ENCODE peak calls at places on chromosomes 5 and 9, in ten cellular contexts. One of them, this sample, is unnamed.

GRCh38 chr9:37914701-37915358 is 10.9 kb upstream of the SLC25A51 start:
- DNase-seq in HuH-7: no peak
- DNase-seq in epithelial cell of esophagus: no peak
- DNase-seq in T-cell: no peak
- DNase-seq in ACHN: no peak
- DNase-seq in adrenal gland: no peak
- DNase-seq in iPS-NIHi11: no peak
- DNase-seq in mucosa of gallbladder: no peak
- DNase-seq in ELR: no peak
- DNase-seq in mucosa of descending colon: no peak
- DNase-seq in this sample: no peak

GRCh38 chr5:59193616-59194319 is 610.9 kb downstream of the RAB3C start:
- DNase-seq in HuH-7: no peak
- DNase-seq in epithelial cell of esophagus: peak
- DNase-seq in T-cell: no peak
- DNase-seq in ACHN: peak
- DNase-seq in adrenal gland: no peak
- DNase-seq in iPS-NIHi11: no peak
- DNase-seq in mucosa of gallbladder: no peak
- DNase-seq in ELR: peak
- DNase-seq in mucosa of descending colon: no peak
- DNase-seq in this sample: peak

GRCh38 chr9:1231998-1232919 is 182.1 kb downstream of the DMRT2 start:
- DNase-seq in HuH-7: peak
- DNase-seq in epithelial cell of esophagus: peak
- DNase-seq in T-cell: no peak
- DNase-seq in ACHN: peak
- DNase-seq in adrenal gland: peak
- DNase-seq in iPS-NIHi11: no peak
- DNase-seq in mucosa of gallbladder: peak
- DNase-seq in ELR: peak
- DNase-seq in mucosa of descending colon: peak
- DNase-seq in this sample: no peak

GRCh38 chr9:134627417-134628353 is 13.9 kb upstream of the COL5A1 start:
- DNase-seq in HuH-7: no peak
- DNase-seq in epithelial cell of esophagus: no peak
- DNase-seq in T-cell: no peak
- DNase-seq in ACHN: no peak
- DNase-seq in adrenal gland: peak
- DNase-seq in iPS-NIHi11: no peak
- DNase-seq in mucosa of gallbladder: no peak
- DNase-seq in ELR: no peak
- DNase-seq in mucosa of descending colon: no peak
- DNase-seq in this sample: no peak

GRCh38 chr5:64003966-64004365 is 41.7 kb upstream of the HTR1A start:
- DNase-seq in HuH-7: no peak
- DNase-seq in epithelial cell of esophagus: no peak
- DNase-seq in T-cell: no peak
- DNase-seq in ACHN: no peak
- DNase-seq in adrenal gland: no peak
- DNase-seq in iPS-NIHi11: no peak
- DNase-seq in mucosa of gallbladder: no peak
- DNase-seq in ELR: no peak
- DNase-seq in mucosa of descending colon: no peak
- DNase-seq in this sample: no peak

GRCh38 chr5:67206381-67207328 is 10.1 kb upstream of the CD180 start:
- DNase-seq in HuH-7: peak
- DNase-seq in epithelial cell of esophagus: peak
- DNase-seq in T-cell: peak
- DNase-seq in ACHN: no peak
- DNase-seq in adrenal gland: no peak
- DNase-seq in iPS-NIHi11: no peak
- DNase-seq in mucosa of gallbladder: peak
- DNase-seq in ELR: peak
- DNase-seq in mucosa of descending colon: peak
- DNase-seq in this sample: peak

GRCh38 chr5:154815684-154816247 is 34.6 kb downstream of the FAXDC2 start:
- DNase-seq in HuH-7: no peak
- DNase-seq in epithelial cell of esophagus: no peak
- DNase-seq in T-cell: no peak
- DNase-seq in ACHN: no peak
- DNase-seq in adrenal gland: no peak
- DNase-seq in iPS-NIHi11: no peak
- DNase-seq in mucosa of gallbladder: no peak
- DNase-seq in ELR: no peak
- DNase-seq in mucosa of descending colon: no peak
- DNase-seq in this sample: no peak

GRCh38 chr5:95973793-95974325 is 12.2 kb upstream of the ELL2 start:
- DNase-seq in HuH-7: no peak
- DNase-seq in epithelial cell of esophagus: peak
- DNase-seq in T-cell: peak
- DNase-seq in ACHN: no peak
- DNase-seq in adrenal gland: no peak
- DNase-seq in iPS-NIHi11: no peak
- DNase-seq in mucosa of gallbladder: no peak
- DNase-seq in ELR: peak
- DNase-seq in mucosa of descending colon: no peak
- DNase-seq in this sample: no peak

GRCh38 chr5:126383755-126384154 is 39.5 kb upstream of the GRAMD2B start:
- DNase-seq in HuH-7: no peak
- DNase-seq in epithelial cell of esophagus: no peak
- DNase-seq in T-cell: no peak
- DNase-seq in ACHN: no peak
- DNase-seq in adrenal gland: no peak
- DNase-seq in iPS-NIHi11: no peak
- DNase-seq in mucosa of gallbladder: no peak
- DNase-seq in ELR: no peak
- DNase-seq in mucosa of descending colon: no peak
- DNase-seq in this sample: no peak

GRCh38 chr5:172492991-172493390 is 38.7 kb upstream of the SH3PXD2B start:
- DNase-seq in HuH-7: no peak
- DNase-seq in epithelial cell of esophagus: no peak
- DNase-seq in T-cell: no peak
- DNase-seq in ACHN: no peak
- DNase-seq in adrenal gland: no peak
- DNase-seq in iPS-NIHi11: no peak
- DNase-seq in mucosa of gallbladder: peak
- DNase-seq in ELR: no peak
- DNase-seq in mucosa of descending colon: no peak
- DNase-seq in this sample: no peak

GRCh38 chr5:10555134-10555733 is 8.6 kb upstream of the ANKRD33B start:
- DNase-seq in HuH-7: no peak
- DNase-seq in epithelial cell of esophagus: peak
- DNase-seq in T-cell: no peak
- DNase-seq in ACHN: peak
- DNase-seq in adrenal gland: no peak
- DNase-seq in iPS-NIHi11: no peak
- DNase-seq in mucosa of gallbladder: no peak
- DNase-seq in ELR: peak
- DNase-seq in mucosa of descending colon: no peak
- DNase-seq in this sample: peak

GRCh38 chr5:42950466-42951168 is 89.5 kb downstream of the ANXA2R start:
- DNase-seq in HuH-7: peak
- DNase-seq in epithelial cell of esophagus: peak
- DNase-seq in T-cell: peak
- DNase-seq in ACHN: peak
- DNase-seq in adrenal gland: peak
- DNase-seq in iPS-NIHi11: peak
- DNase-seq in mucosa of gallbladder: peak
- DNase-seq in ELR: peak
- DNase-seq in mucosa of descending colon: peak
- DNase-seq in this sample: no peak

GRCh38 chr5:61850696-61851095 is 455.3 kb upstream of the KIF2A start:
- DNase-seq in HuH-7: no peak
- DNase-seq in epithelial cell of esophagus: no peak
- DNase-seq in T-cell: no peak
- DNase-seq in ACHN: no peak
- DNase-seq in adrenal gland: no peak
- DNase-seq in iPS-NIHi11: no peak
- DNase-seq in mucosa of gallbladder: no peak
- DNase-seq in ELR: no peak
- DNase-seq in mucosa of descending colon: no peak
- DNase-seq in this sample: no peak

GRCh38 chr9:108634669-108635462 is 220.9 kb downstream of the ACTL7B start:
- DNase-seq in HuH-7: no peak
- DNase-seq in epithelial cell of esophagus: peak
- DNase-seq in T-cell: no peak
- DNase-seq in ACHN: no peak
- DNase-seq in adrenal gland: no peak
- DNase-seq in iPS-NIHi11: no peak
- DNase-seq in mucosa of gallbladder: no peak
- DNase-seq in ELR: peak
- DNase-seq in mucosa of descending colon: no peak
- DNase-seq in this sample: no peak

GRCh38 chr9:26054600-26055516 is 376.6 kb upstream of the TUSC1 start:
- DNase-seq in HuH-7: no peak
- DNase-seq in epithelial cell of esophagus: no peak
- DNase-seq in T-cell: no peak
- DNase-seq in ACHN: no peak
- DNase-seq in adrenal gland: no peak
- DNase-seq in iPS-NIHi11: no peak
- DNase-seq in mucosa of gallbladder: no peak
- DNase-seq in ELR: peak
- DNase-seq in mucosa of descending colon: no peak
- DNase-seq in this sample: no peak

GRCh38 chr5:179190851-179191505 is 130.8 kb downstream of the ZNF354C start:
- DNase-seq in HuH-7: no peak
- DNase-seq in epithelial cell of esophagus: no peak
- DNase-seq in T-cell: no peak
- DNase-seq in ACHN: no peak
- DNase-seq in adrenal gland: no peak
- DNase-seq in iPS-NIHi11: no peak
- DNase-seq in mucosa of gallbladder: no peak
- DNase-seq in ELR: no peak
- DNase-seq in mucosa of descending colon: no peak
- DNase-seq in this sample: no peak

GRCh38 chr5:172697123-172698121 is 56.4 kb downstream of the NEURL1B start:
- DNase-seq in HuH-7: peak
- DNase-seq in epithelial cell of esophagus: peak
- DNase-seq in T-cell: peak
- DNase-seq in ACHN: peak
- DNase-seq in adrenal gland: peak
- DNase-seq in iPS-NIHi11: peak
- DNase-seq in mucosa of gallbladder: peak
- DNase-seq in ELR: peak
- DNase-seq in mucosa of descending colon: peak
- DNase-seq in this sample: peak

GRCh38 chr9:132094314-132094791 is 14.7 kb upstream of the MED27 start:
- DNase-seq in HuH-7: no peak
- DNase-seq in epithelial cell of esophagus: peak
- DNase-seq in T-cell: no peak
- DNase-seq in ACHN: no peak
- DNase-seq in adrenal gland: no peak
- DNase-seq in iPS-NIHi11: no peak
- DNase-seq in mucosa of gallbladder: no peak
- DNase-seq in ELR: peak
- DNase-seq in mucosa of descending colon: no peak
- DNase-seq in this sample: no peak

GRCh38 chr9:82188817-82189216 is 200.2 kb downstream of the SPATA31D1 start:
- DNase-seq in HuH-7: no peak
- DNase-seq in epithelial cell of esophagus: peak
- DNase-seq in T-cell: no peak
- DNase-seq in ACHN: no peak
- DNase-seq in adrenal gland: no peak
- DNase-seq in iPS-NIHi11: no peak
- DNase-seq in mucosa of gallbladder: no peak
- DNase-seq in ELR: no peak
- DNase-seq in mucosa of descending colon: no peak
- DNase-seq in this sample: no peak

GRCh38 chr5:68122439-68122906 is 93.1 kb upstream of the PIK3R1 start:
- DNase-seq in HuH-7: no peak
- DNase-seq in epithelial cell of esophagus: no peak
- DNase-seq in T-cell: no peak
- DNase-seq in ACHN: no peak
- DNase-seq in adrenal gland: no peak
- DNase-seq in iPS-NIHi11: no peak
- DNase-seq in mucosa of gallbladder: peak
- DNase-seq in ELR: no peak
- DNase-seq in mucosa of descending colon: peak
- DNase-seq in this sample: no peak

GRCh38 chr5:95735436-95735835 is 4.3 kb downstream of the RHOBTB3 start:
- DNase-seq in HuH-7: no peak
- DNase-seq in epithelial cell of esophagus: no peak
- DNase-seq in T-cell: no peak
- DNase-seq in ACHN: no peak
- DNase-seq in adrenal gland: no peak
- DNase-seq in iPS-NIHi11: no peak
- DNase-seq in mucosa of gallbladder: no peak
- DNase-seq in ELR: no peak
- DNase-seq in mucosa of descending colon: no peak
- DNase-seq in this sample: no peak

GRCh38 chr5:126369995-126370731 is 53.0 kb upstream of the GRAMD2B start:
- DNase-seq in HuH-7: no peak
- DNase-seq in epithelial cell of esophagus: peak
- DNase-seq in T-cell: no peak
- DNase-seq in ACHN: peak
- DNase-seq in adrenal gland: peak
- DNase-seq in iPS-NIHi11: no peak
- DNase-seq in mucosa of gallbladder: no peak
- DNase-seq in ELR: peak
- DNase-seq in mucosa of descending colon: peak
- DNase-seq in this sample: peak

GRCh38 chr9:81473206-81473605 is 216.1 kb downstream of the TLE1 start:
- DNase-seq in HuH-7: no peak
- DNase-seq in epithelial cell of esophagus: no peak
- DNase-seq in T-cell: no peak
- DNase-seq in ACHN: no peak
- DNase-seq in adrenal gland: no peak
- DNase-seq in iPS-NIHi11: no peak
- DNase-seq in mucosa of gallbladder: no peak
- DNase-seq in ELR: no peak
- DNase-seq in mucosa of descending colon: no peak
- DNase-seq in this sample: no peak

GRCh38 chr9:37746448-37747270 is 6.9 kb upstream of the TRMT10B start:
- DNase-seq in HuH-7: no peak
- DNase-seq in epithelial cell of esophagus: no peak
- DNase-seq in T-cell: no peak
- DNase-seq in ACHN: no peak
- DNase-seq in adrenal gland: no peak
- DNase-seq in iPS-NIHi11: no peak
- DNase-seq in mucosa of gallbladder: no peak
- DNase-seq in ELR: peak
- DNase-seq in mucosa of descending colon: no peak
- DNase-seq in this sample: peak

GRCh38 chr9:75358837-75359236 is 270.5 kb downstream of the OSTF1 start:
- DNase-seq in HuH-7: no peak
- DNase-seq in epithelial cell of esophagus: no peak
- DNase-seq in T-cell: no peak
- DNase-seq in ACHN: no peak
- DNase-seq in adrenal gland: no peak
- DNase-seq in iPS-NIHi11: peak
- DNase-seq in mucosa of gallbladder: no peak
- DNase-seq in ELR: no peak
- DNase-seq in mucosa of descending colon: no peak
- DNase-seq in this sample: no peak

GRCh38 chr9:125747765-125748510 is 765 bp downstream of the PBX3 start:
- DNase-seq in HuH-7: peak
- DNase-seq in epithelial cell of esophagus: peak
- DNase-seq in T-cell: peak
- DNase-seq in ACHN: peak
- DNase-seq in adrenal gland: peak
- DNase-seq in iPS-NIHi11: peak
- DNase-seq in mucosa of gallbladder: peak
- DNase-seq in ELR: peak
- DNase-seq in mucosa of descending colon: peak
- DNase-seq in this sample: peak

GRCh38 chr9:92620870-92621269 is 49.1 kb downstream of the IPPK start:
- DNase-seq in HuH-7: no peak
- DNase-seq in epithelial cell of esophagus: no peak
- DNase-seq in T-cell: no peak
- DNase-seq in ACHN: no peak
- DNase-seq in adrenal gland: no peak
- DNase-seq in iPS-NIHi11: no peak
- DNase-seq in mucosa of gallbladder: no peak
- DNase-seq in ELR: no peak
- DNase-seq in mucosa of descending colon: no peak
- DNase-seq in this sample: no peak

GRCh38 chr9:129373361-129373760 is 195.3 kb upstream of the IER5L start:
- DNase-seq in HuH-7: no peak
- DNase-seq in epithelial cell of esophagus: no peak
- DNase-seq in T-cell: no peak
- DNase-seq in ACHN: no peak
- DNase-seq in adrenal gland: no peak
- DNase-seq in iPS-NIHi11: no peak
- DNase-seq in mucosa of gallbladder: no peak
- DNase-seq in ELR: no peak
- DNase-seq in mucosa of descending colon: no peak
- DNase-seq in this sample: no peak

This sample was measured in hepatocyte.